ENCODE peak calls at places on chromosomes 13 and 19, in four cellular contexts. One of them, this sample, is unnamed. For H3K4me1, the result is how much of the 10 kb centered on the place peaks cover.

GRCh38 chr19:14470031-14470876 is 4.9 kb downstream of the PTGER1 start:
- DNase-seq in mesendoderm: no peak
- DNase-seq in adrenal gland: no peak
- DNase-seq in stomach: no peak
- DNase-seq in this sample: no peak

GRCh38 chr13:75345191-75345590 is 136.8 kb downstream of the TBC1D4 start:
- DNase-seq in mesendoderm: no peak
- DNase-seq in adrenal gland: no peak
- DNase-seq in stomach: no peak
- DNase-seq in this sample: no peak

GRCh38 chr13:20953245-20953931 is 50.8 kb upstream of the XPO4 start:
- DNase-seq in mesendoderm: no peak
- DNase-seq in adrenal gland: no peak
- DNase-seq in stomach: no peak
- DNase-seq in this sample: no peak

GRCh38 chr13:93446256-93446655 is 219.6 kb downstream of the GPC6 start:
- DNase-seq in mesendoderm: no peak
- DNase-seq in adrenal gland: no peak
- DNase-seq in stomach: no peak
- DNase-seq in this sample: no peak

GRCh38 chr13:50518791-50519201 is 324.7 kb downstream of the DLEU7 start:
- DNase-seq in mesendoderm: no peak
- DNase-seq in adrenal gland: no peak
- DNase-seq in stomach: no peak
- DNase-seq in this sample: no peak

GRCh38 chr13:60335531-60335930 is 61.5 kb upstream of the TDRD3 start:
- DNase-seq in mesendoderm: peak
- DNase-seq in adrenal gland: no peak
- DNase-seq in stomach: no peak
- DNase-seq in this sample: no peak

GRCh38 chr19:13262450-13262849 is 112.2 kb downstream of the IER2 start:
- DNase-seq in mesendoderm: peak
- DNase-seq in adrenal gland: peak
- DNase-seq in stomach: no peak
- DNase-seq in this sample: no peak

GRCh38 chr13:95301135-95301946 is at the start of gene ABCC4:
- DNase-seq in mesendoderm: peak
- DNase-seq in adrenal gland: peak
- DNase-seq in stomach: peak
- DNase-seq in this sample: peak

GRCh38 chr19:34305221-34306058 is 51.1 kb downstream of the GARRE1 start:
- DNase-seq in mesendoderm: no peak
- DNase-seq in adrenal gland: no peak
- DNase-seq in stomach: no peak
- DNase-seq in this sample: no peak

GRCh38 chr19:12868540-12869112 is 12.6 kb downstream of the DNASE2 start:
- DNase-seq in mesendoderm: peak
- DNase-seq in adrenal gland: no peak
- DNase-seq in stomach: no peak
- DNase-seq in this sample: no peak

GRCh38 chr13:79185580-79185979 is 220.5 kb downstream of the RBM26 start:
- DNase-seq in mesendoderm: no peak
- DNase-seq in adrenal gland: no peak
- DNase-seq in stomach: no peak
- DNase-seq in this sample: no peak

DNA sequence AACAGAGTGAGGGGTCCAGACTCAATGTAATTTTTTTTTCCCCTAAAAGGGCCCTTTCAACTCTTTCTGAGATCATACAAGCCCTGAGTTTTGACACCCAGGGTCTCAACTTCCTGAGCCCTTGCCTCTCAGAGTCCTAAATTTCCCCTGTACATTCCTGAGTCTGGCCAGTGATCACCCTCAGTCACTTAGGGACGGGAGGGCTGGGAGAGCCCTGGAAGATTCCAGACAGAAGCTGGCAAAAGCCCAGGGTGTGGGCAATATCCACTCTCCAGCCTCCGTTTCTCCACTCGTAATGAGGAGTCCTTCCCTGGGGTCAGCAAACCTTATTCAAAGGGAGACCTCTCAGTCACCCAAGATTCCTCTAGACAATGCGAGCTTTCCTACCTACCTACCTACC is 1.6 kb downstream of the PPP1R13L start:
- DNase-seq in mesendoderm: no peak
- DNase-seq in adrenal gland: no peak
- DNase-seq in stomach: no peak
- DNase-seq in this sample: no peak
- H3K4me3 ChIP-seq in mesendoderm: no peak
- H3K4me3 ChIP-seq in adrenal gland: no peak
- H3K4me3 ChIP-seq in stomach: no peak
- H3K4me3 ChIP-seq in this sample: peak

GRCh38 chr19:49814010-49814409 is 918 bp upstream of the FUZ start:
- DNase-seq in mesendoderm: no peak
- DNase-seq in adrenal gland: no peak
- DNase-seq in stomach: no peak
- DNase-seq in this sample: no peak
- H3K27ac ChIP-seq in mesendoderm: no peak
- H3K27ac ChIP-seq in adrenal gland: no peak
- H3K27ac ChIP-seq in stomach: peak
- H3K27ac ChIP-seq in this sample: peak

DNA sequence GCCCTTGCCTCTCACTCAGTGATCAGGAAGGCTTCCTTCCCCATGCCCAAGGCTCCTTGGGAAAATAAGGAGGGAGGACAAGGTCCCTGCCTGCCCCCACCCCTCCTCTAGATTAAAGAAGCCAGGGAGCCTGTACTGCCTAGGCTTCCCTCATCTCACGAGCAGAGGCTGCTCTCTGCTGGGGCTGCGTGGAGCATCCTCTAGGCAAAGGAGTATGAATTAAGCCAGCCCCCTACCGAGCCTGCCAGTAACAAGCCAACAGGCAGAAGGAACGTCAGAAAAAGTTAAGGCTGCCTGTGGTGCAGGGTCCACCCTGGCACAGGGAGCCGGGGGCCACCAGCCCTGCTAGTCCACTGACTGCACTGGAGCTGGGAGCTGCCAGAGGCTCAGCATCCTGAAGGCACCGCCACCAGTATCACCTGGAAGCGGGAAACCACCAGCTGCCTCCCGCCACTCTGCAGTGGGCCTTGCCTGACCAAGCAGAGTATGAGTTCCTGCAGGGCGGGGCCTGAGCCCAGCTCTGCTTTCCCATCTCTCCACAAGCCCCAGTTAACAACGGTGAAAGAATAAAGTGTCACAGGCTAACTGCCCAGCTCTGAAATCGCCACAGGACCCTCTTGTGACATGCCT is 6.8 kb downstream of the NAPA start:
- DNase-seq in mesendoderm: peak
- DNase-seq in adrenal gland: no peak
- DNase-seq in stomach: no peak
- DNase-seq in this sample: no peak
- H3K4me1 ChIP-seq in mesendoderm: under half
- H3K4me1 ChIP-seq in adrenal gland: half or more
- H3K4me1 ChIP-seq in stomach: half or more
- H3K4me1 ChIP-seq in this sample: half or more

GRCh38 chr19:4375620-4376228 is 24.6 kb downstream of the SH3GL1 start:
- DNase-seq in mesendoderm: peak
- DNase-seq in adrenal gland: peak
- DNase-seq in stomach: no peak
- DNase-seq in this sample: no peak
- H3K4me3 ChIP-seq in mesendoderm: no peak
- H3K4me3 ChIP-seq in adrenal gland: no peak
- H3K4me3 ChIP-seq in stomach: no peak
- H3K4me3 ChIP-seq in this sample: no peak

GRCh38 chr19:41941410-41942202 is 13.4 kb upstream of the ERFL start:
- DNase-seq in mesendoderm: no peak
- DNase-seq in adrenal gland: no peak
- DNase-seq in stomach: no peak
- DNase-seq in this sample: no peak

GRCh38 chr19:41945135-41945766 is 13.9 kb downstream of the RABAC1 start:
- DNase-seq in mesendoderm: no peak
- DNase-seq in adrenal gland: no peak
- DNase-seq in stomach: peak
- DNase-seq in this sample: no peak

GRCh38 chr19:41939861-41940442 is 11.7 kb upstream of the ERFL start:
- DNase-seq in mesendoderm: peak
- DNase-seq in adrenal gland: no peak
- DNase-seq in stomach: peak
- DNase-seq in this sample: no peak

GRCh38 chr19:41940443-41941409 is 12.5 kb upstream of the ERFL start:
- DNase-seq in mesendoderm: no peak
- DNase-seq in adrenal gland: no peak
- DNase-seq in stomach: no peak
- DNase-seq in this sample: no peak

GRCh38 chr19:41944336-41944735 is 14.8 kb downstream of the RABAC1 start:
- DNase-seq in mesendoderm: no peak
- DNase-seq in adrenal gland: no peak
- DNase-seq in stomach: no peak
- DNase-seq in this sample: no peak
- H3K27ac ChIP-seq in mesendoderm: no peak
- H3K27ac ChIP-seq in adrenal gland: no peak
- H3K27ac ChIP-seq in stomach: no peak
- H3K27ac ChIP-seq in this sample: no peak

GRCh38 chr19:21115430-21115829 is 26.4 kb upstream of the ZNF431 start:
- DNase-seq in mesendoderm: no peak
- DNase-seq in adrenal gland: no peak
- DNase-seq in stomach: no peak
- DNase-seq in this sample: no peak

DNA sequence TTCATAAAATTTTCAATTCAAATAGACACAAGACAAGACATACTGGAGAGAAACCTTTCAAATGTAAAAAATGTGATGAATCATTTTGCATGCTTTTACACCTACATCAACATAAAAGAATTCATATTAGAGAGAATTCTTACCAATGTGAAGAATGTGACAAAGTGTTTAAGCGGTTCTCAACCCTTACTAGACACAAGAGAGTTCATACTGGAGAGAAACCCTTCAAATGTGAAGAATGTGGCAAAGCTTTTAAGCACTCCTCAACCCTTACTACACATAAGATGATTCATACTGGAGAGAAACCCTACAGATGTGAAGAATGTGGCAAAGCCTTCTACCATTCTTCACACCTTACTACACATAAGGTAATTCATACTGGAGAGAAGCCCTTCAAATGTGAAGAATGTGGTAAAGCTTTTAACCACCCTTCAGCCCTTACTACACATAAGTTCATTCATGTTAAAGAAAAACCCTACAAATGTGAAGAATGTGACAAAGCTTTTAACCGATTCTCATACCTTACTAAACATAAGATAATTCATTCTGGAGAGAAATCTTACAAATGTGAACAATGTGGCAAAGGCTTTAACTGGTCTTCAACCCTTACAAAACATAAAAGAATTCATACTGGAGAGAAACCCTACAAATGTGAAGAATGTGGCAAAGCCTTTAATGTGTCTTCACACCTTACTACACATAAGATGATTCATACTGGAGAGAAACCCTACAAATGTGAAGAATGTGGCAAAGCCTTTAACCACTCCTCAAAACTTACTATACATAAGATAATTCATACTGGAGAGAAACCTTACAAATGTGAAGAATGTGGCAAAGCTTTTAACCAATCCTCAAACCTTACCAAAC is 24.6 kb upstream of the ZNF431 start:
- DNase-seq in mesendoderm: peak
- DNase-seq in adrenal gland: no peak
- DNase-seq in stomach: no peak
- DNase-seq in this sample: no peak
- H3K4me1 ChIP-seq in mesendoderm: under half
- H3K4me1 ChIP-seq in adrenal gland: under half
- H3K4me1 ChIP-seq in stomach: under half
- H3K4me1 ChIP-seq in this sample: under half

GRCh38 chr19:56114051-56114694 is 6.9 kb downstream of the ZNF787 start:
- DNase-seq in mesendoderm: no peak
- DNase-seq in adrenal gland: no peak
- DNase-seq in stomach: no peak
- DNase-seq in this sample: no peak
- H3K4me3 ChIP-seq in mesendoderm: no peak
- H3K4me3 ChIP-seq in adrenal gland: no peak
- H3K4me3 ChIP-seq in stomach: no peak
- H3K4me3 ChIP-seq in this sample: no peak

GRCh38 chr19:1125601-1126533 is 22.1 kb downstream of the GPX4 start:
- DNase-seq in mesendoderm: no peak
- DNase-seq in adrenal gland: peak
- DNase-seq in stomach: no peak
- DNase-seq in this sample: no peak

GRCh38 chr19:1122021-1122971 is 18.5 kb downstream of the GPX4 start:
- DNase-seq in mesendoderm: no peak
- DNase-seq in adrenal gland: no peak
- DNase-seq in stomach: no peak
- DNase-seq in this sample: no peak

GRCh38 chr19:1122972-1123363 is 19.2 kb downstream of the GPX4 start:
- DNase-seq in mesendoderm: peak
- DNase-seq in adrenal gland: peak
- DNase-seq in stomach: peak
- DNase-seq in this sample: no peak

GRCh38 chr19:1123381-1123780 is 19.6 kb downstream of the GPX4 start:
- DNase-seq in mesendoderm: no peak
- DNase-seq in adrenal gland: no peak
- DNase-seq in stomach: no peak
- DNase-seq in this sample: no peak

GRCh38 chr19:1123885-1124677 is 20.3 kb downstream of the GPX4 start:
- DNase-seq in mesendoderm: no peak
- DNase-seq in adrenal gland: no peak
- DNase-seq in stomach: no peak
- DNase-seq in this sample: no peak
- H3K27ac ChIP-seq in mesendoderm: no peak
- H3K27ac ChIP-seq in adrenal gland: no peak
- H3K27ac ChIP-seq in stomach: peak
- H3K27ac ChIP-seq in this sample: no peak

GRCh38 chr19:8573316-8573715 is 3.9 kb downstream of the MYO1F start:
- DNase-seq in mesendoderm: no peak
- DNase-seq in adrenal gland: no peak
- DNase-seq in stomach: no peak
- DNase-seq in this sample: no peak
- H3K4me1 ChIP-seq in mesendoderm: under half
- H3K4me1 ChIP-seq in adrenal gland: under half
- H3K4me1 ChIP-seq in stomach: under half
- H3K4me1 ChIP-seq in this sample: under half